ENCODE peak calls at places on chromosomes 6 and 20, in ten cellular contexts. One of them, this sample, is unnamed.

GRCh38 chr6:32298632-32299336 is 72.9 kb downstream of the TSBP1 start:
- DNase-seq in effector memory CD4-positive, alpha-beta T cell: no peak
- DNase-seq in T-helper 17 cell: no peak
- DNase-seq in hypothalamus: no peak
- DNase-seq in T-cell: no peak
- DNase-seq in activated CD4-positive, alpha-beta T cell treated with anti-CD3 and anti-CD28 coated beads for 36 hours: no peak
- DNase-seq in right lobe of liver: no peak
- DNase-seq in aorta: no peak
- DNase-seq in COR-L47: no peak
- DNase-seq in NCI-H82: no peak
- DNase-seq in this sample: peak; percentile 9

GRCh38 chr6:18280084-18280483 is 15.8 kb upstream of the DEK start:
- DNase-seq in effector memory CD4-positive, alpha-beta T cell: no peak
- DNase-seq in T-helper 17 cell: no peak
- DNase-seq in hypothalamus: no peak
- DNase-seq in T-cell: no peak
- DNase-seq in activated CD4-positive, alpha-beta T cell treated with anti-CD3 and anti-CD28 coated beads for 36 hours: no peak
- DNase-seq in right lobe of liver: no peak
- DNase-seq in aorta: no peak
- DNase-seq in COR-L47: peak; percentile 66
- DNase-seq in NCI-H82: no peak
- DNase-seq in this sample: no peak

GRCh38 chr6:151376440-151376839 is 14.9 kb downstream of the ZBTB2 start:
- DNase-seq in effector memory CD4-positive, alpha-beta T cell: no peak
- DNase-seq in T-helper 17 cell: no peak
- DNase-seq in hypothalamus: no peak
- DNase-seq in T-cell: no peak
- DNase-seq in activated CD4-positive, alpha-beta T cell treated with anti-CD3 and anti-CD28 coated beads for 36 hours: no peak
- DNase-seq in right lobe of liver: no peak
- DNase-seq in aorta: no peak
- DNase-seq in COR-L47: no peak
- DNase-seq in NCI-H82: no peak
- DNase-seq in this sample: no peak

GRCh38 chr20:38471987-38472512 is 593 bp upstream of the RALGAPB start:
- DNase-seq in effector memory CD4-positive, alpha-beta T cell: no peak
- DNase-seq in T-helper 17 cell: no peak
- DNase-seq in hypothalamus: no peak
- DNase-seq in T-cell: no peak
- DNase-seq in activated CD4-positive, alpha-beta T cell treated with anti-CD3 and anti-CD28 coated beads for 36 hours: no peak
- DNase-seq in right lobe of liver: no peak
- DNase-seq in aorta: no peak
- DNase-seq in COR-L47: no peak
- DNase-seq in NCI-H82: no peak
- DNase-seq in this sample: no peak

GRCh38 chr20:51400051-51400926 is 142.2 kb downstream of the NFATC2 start:
- DNase-seq in effector memory CD4-positive, alpha-beta T cell: peak; percentile 70
- DNase-seq in T-helper 17 cell: peak; percentile 59
- DNase-seq in hypothalamus: no peak
- DNase-seq in T-cell: peak; percentile 70
- DNase-seq in activated CD4-positive, alpha-beta T cell treated with anti-CD3 and anti-CD28 coated beads for 36 hours: peak; percentile 81
- DNase-seq in right lobe of liver: no peak
- DNase-seq in aorta: no peak
- DNase-seq in COR-L47: no peak
- DNase-seq in NCI-H82: no peak
- DNase-seq in this sample: no peak

GRCh38 chr20:39117486-39117885 is 155.3 kb downstream of the DHX35 start:
- DNase-seq in effector memory CD4-positive, alpha-beta T cell: no peak
- DNase-seq in T-helper 17 cell: no peak
- DNase-seq in hypothalamus: no peak
- DNase-seq in T-cell: no peak
- DNase-seq in activated CD4-positive, alpha-beta T cell treated with anti-CD3 and anti-CD28 coated beads for 36 hours: no peak
- DNase-seq in right lobe of liver: peak; percentile 53
- DNase-seq in aorta: no peak
- DNase-seq in COR-L47: no peak
- DNase-seq in NCI-H82: no peak
- DNase-seq in this sample: no peak

GRCh38 chr6:37882724-37883413 is 63.3 kb downstream of the ZFAND3 start:
- DNase-seq in effector memory CD4-positive, alpha-beta T cell: no peak
- DNase-seq in T-helper 17 cell: no peak
- DNase-seq in hypothalamus: no peak
- DNase-seq in T-cell: no peak
- DNase-seq in activated CD4-positive, alpha-beta T cell treated with anti-CD3 and anti-CD28 coated beads for 36 hours: no peak
- DNase-seq in right lobe of liver: no peak
- DNase-seq in aorta: no peak
- DNase-seq in COR-L47: no peak
- DNase-seq in NCI-H82: no peak
- DNase-seq in this sample: peak; percentile 59

GRCh38 chr20:24994470-24995368 is 2.2 kb upstream of the APMAP start:
- DNase-seq in effector memory CD4-positive, alpha-beta T cell: peak; percentile 65
- DNase-seq in T-helper 17 cell: peak; percentile 66
- DNase-seq in hypothalamus: peak; percentile 94
- DNase-seq in T-cell: peak; percentile 67
- DNase-seq in activated CD4-positive, alpha-beta T cell treated with anti-CD3 and anti-CD28 coated beads for 36 hours: peak; percentile 89
- DNase-seq in right lobe of liver: peak; percentile 81
- DNase-seq in aorta: peak; percentile 84
- DNase-seq in COR-L47: peak; percentile 77
- DNase-seq in NCI-H82: peak; percentile 88
- DNase-seq in this sample: no peak

GRCh38 chr6:153032255-153032882 is 29.9 kb upstream of the MTRF1L start:
- DNase-seq in effector memory CD4-positive, alpha-beta T cell: no peak
- DNase-seq in T-helper 17 cell: no peak
- DNase-seq in hypothalamus: no peak
- DNase-seq in T-cell: no peak
- DNase-seq in activated CD4-positive, alpha-beta T cell treated with anti-CD3 and anti-CD28 coated beads for 36 hours: no peak
- DNase-seq in right lobe of liver: no peak
- DNase-seq in aorta: no peak
- DNase-seq in COR-L47: no peak
- DNase-seq in NCI-H82: peak; percentile 35
- DNase-seq in this sample: peak; percentile 41

GRCh38 chr6:131132360-131132759 is 2.9 kb upstream of the AKAP7 start:
- DNase-seq in effector memory CD4-positive, alpha-beta T cell: no peak
- DNase-seq in T-helper 17 cell: no peak
- DNase-seq in hypothalamus: no peak
- DNase-seq in T-cell: no peak
- DNase-seq in activated CD4-positive, alpha-beta T cell treated with anti-CD3 and anti-CD28 coated beads for 36 hours: no peak
- DNase-seq in right lobe of liver: no peak
- DNase-seq in aorta: no peak
- DNase-seq in COR-L47: no peak
- DNase-seq in NCI-H82: peak; percentile 73
- DNase-seq in this sample: no peak

GRCh38 chr20:61753196-61753942 is 312.3 kb downstream of the TAF4 start:
- DNase-seq in effector memory CD4-positive, alpha-beta T cell: no peak
- DNase-seq in T-helper 17 cell: no peak
- DNase-seq in hypothalamus: no peak
- DNase-seq in T-cell: no peak
- DNase-seq in activated CD4-positive, alpha-beta T cell treated with anti-CD3 and anti-CD28 coated beads for 36 hours: no peak
- DNase-seq in right lobe of liver: no peak
- DNase-seq in aorta: no peak
- DNase-seq in COR-L47: no peak
- DNase-seq in NCI-H82: no peak
- DNase-seq in this sample: no peak

GRCh38 chr6:28710466-28711191 is 184.9 kb downstream of the GPX5 start:
- DNase-seq in effector memory CD4-positive, alpha-beta T cell: no peak
- DNase-seq in T-helper 17 cell: no peak
- DNase-seq in hypothalamus: no peak
- DNase-seq in T-cell: no peak
- DNase-seq in activated CD4-positive, alpha-beta T cell treated with anti-CD3 and anti-CD28 coated beads for 36 hours: peak; percentile 59
- DNase-seq in right lobe of liver: no peak
- DNase-seq in aorta: no peak
- DNase-seq in COR-L47: peak; percentile 19
- DNase-seq in NCI-H82: peak; percentile 69
- DNase-seq in this sample: no peak

This sample was measured in BJ.